ENCODE peak calls at places on chromosomes 13 and 19, in four cellular contexts. O is CD4-positive, alpha-beta memory T cell; I is osteoblast; F is prostate gland. Z is an unnamed sample. For H3K27me3, the result is how much of the 10 kb centered on the place peaks cover.

GRCh38 chr19:7944177-7944761 is 803 bp upstream of the TIMM44 start:
- DNase-seq in O (peak), I (peak), F (peak), Z (peak)

GRCh38 chr13:40549500-40550094 is 116.8 kb downstream of the FOXO1 start:
- DNase-seq in O (no peak), I (peak), F (no peak), Z (no peak)

GRCh38 chr19:39401549-39402416 is 4.9 kb upstream of the ZFP36 start:
- DNase-seq in O (peak), I (peak), F (peak), Z (peak)

GRCh38 chr13:114067886-114068722 is 64.3 kb downstream of the RASA3 start:
- DNase-seq in O (peak), I (peak), F (no peak), Z (no peak)

GRCh38 chr13:93235258-93236015 is 8.8 kb downstream of the GPC6 start:
- DNase-seq in O (no peak), I (no peak), F (no peak), Z (no peak)

GRCh38 chr19:3058821-3059314 is 3.4 kb downstream of the TLE5 start:
- DNase-seq in O (no peak), I (peak), F (no peak), Z (no peak)

GRCh38 chr19:38892841-38893240 is 6.6 kb downstream of the SIRT2 start:
- DNase-seq in O (no peak), I (peak), F (no peak), Z (no peak)

GRCh38 chr13:29472317-29472961 is 123.0 kb downstream of the SLC7A1 start:
- DNase-seq in O (peak), I (no peak), F (peak), Z (no peak)

GRCh38 chr13:112844879-112845278 is 124.1 kb upstream of the MCF2L start:
- DNase-seq in O (no peak), I (peak), F (no peak), Z (no peak)

GRCh38 chr19:41958367-41959055 is 610 bp downstream of the RABAC1 start:
- DNase-seq in O (peak), I (peak), F (peak), Z (peak)

GRCh38 chr19:44755219-44755618 is 6.7 kb downstream of the BCL3 start:
- DNase-seq in O (no peak), I (peak), F (no peak), Z (no peak)

GRCh38 chr19:2969104-2969504 is 8.3 kb upstream of the TLE6 start:
- DNase-seq in O (no peak), I (peak), F (peak), Z (no peak)

GRCh38 chr13:50745542-50745941 is 98.0 kb downstream of the DLEU7 start:
- DNase-seq in O (no peak), I (no peak), F (no peak), Z (no peak)

GRCh38 chr19:14166448-14166847 is 30.1 kb upstream of the ASF1B start:
- DNase-seq in O (peak), I (peak), F (no peak), Z (no peak)

GRCh38 chr13:109678459-109678858 is 107.9 kb downstream of the IRS2 start:
- DNase-seq in O (no peak), I (no peak), F (no peak), Z (no peak)

GRCh38 chr19:3987619-3988371 is 2.5 kb upstream of the EEF2 start:
- DNase-seq in O (peak), I (peak), F (peak), Z (peak)

GRCh38 chr13:111175372-111175771 is 60.3 kb downstream of the ARHGEF7 start:
- DNase-seq in O (no peak), I (no peak), F (no peak), Z (no peak)

GRCh38 chr19:32039446-32039845 is 306.0 kb upstream of the ZNF507 start:
- DNase-seq in O (no peak), I (no peak), F (no peak), Z (no peak)

GRCh38 chr13:24038405-24038804 is 122.1 kb upstream of the SPATA13 start:
- DNase-seq in O (no peak), I (peak), F (no peak), Z (peak)

GRCh38 chr13:39451860-39452301 is 151.1 kb downstream of the LHFPL6 start:
- DNase-seq in O (no peak), I (no peak), F (no peak), Z (no peak)

GRCh38 chr13:47809411-47809810 is 191.7 kb downstream of the SUCLA2 start:
- DNase-seq in O (no peak), I (no peak), F (no peak), Z (no peak)

GRCh38 chr13:102817907-102818306 is 19.0 kb downstream of the BIVM start:
- DNase-seq in O (no peak), I (peak), F (no peak), Z (no peak)

GRCh38 chr19:35644206-35644986 is 2.9 kb downstream of the ETV2 start:
- DNase-seq in O (peak), I (peak), F (peak), Z (peak)

GRCh38 chr13:73268306-73268705 is 209.5 kb downstream of the KLF5 start:
- DNase-seq in O (no peak), I (no peak), F (no peak), Z (no peak)

GRCh38 chr19:52214241-52214640 is 24.4 kb downstream of the PPP2R1A start:
- DNase-seq in O (no peak), I (no peak), F (no peak), Z (no peak)

DNA sequence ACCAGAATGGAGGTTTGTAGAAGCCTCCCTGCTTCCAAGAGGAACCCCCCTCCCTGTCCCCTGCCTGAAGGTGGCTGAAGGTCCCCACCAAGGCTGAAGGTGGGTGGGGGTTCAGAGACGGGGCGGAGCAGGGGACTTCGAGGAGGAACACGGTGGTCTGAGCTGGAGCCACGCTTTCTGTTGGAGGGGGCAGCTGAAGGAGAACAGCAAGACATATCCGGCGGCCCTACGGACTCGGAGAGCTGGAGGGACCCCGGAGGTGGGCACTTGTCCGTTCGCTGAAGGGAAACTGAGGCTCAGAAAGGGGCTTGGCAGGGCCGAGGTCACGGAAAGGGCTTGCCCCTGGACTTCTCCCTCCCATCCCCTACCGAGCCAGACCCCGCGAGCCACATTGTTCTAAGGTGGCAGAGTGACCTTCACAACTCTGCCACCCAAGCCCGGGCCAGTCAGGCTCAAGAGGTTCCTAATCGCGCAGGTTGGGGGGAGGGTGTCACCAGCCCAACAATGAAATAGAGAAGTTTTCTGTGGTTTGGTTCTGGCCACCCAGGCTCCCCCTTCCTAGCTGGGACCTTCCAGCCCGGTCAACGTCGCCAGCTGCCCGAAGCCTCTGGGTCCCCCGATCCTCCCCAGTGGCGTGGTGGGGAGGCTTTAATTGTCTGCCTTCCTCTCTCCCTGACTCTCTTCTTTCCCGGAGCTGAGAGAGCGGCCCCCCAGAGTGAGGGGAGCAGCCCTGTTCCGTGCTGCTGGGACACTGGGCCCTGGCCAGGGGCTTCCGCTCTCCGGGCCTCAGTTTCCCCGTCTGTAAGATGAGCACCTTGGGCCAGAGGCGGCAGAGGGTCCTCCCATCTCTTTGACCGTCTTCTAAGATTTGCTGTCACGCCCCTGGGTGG is 15.5 kb upstream of the KCNN1 start:
- DNase-seq in O (no peak), I (peak), F (no peak), Z (no peak)
- H3K27me3 ChIP-seq in O (under half), I (half or more), F (under half), Z (under half)

DNA sequence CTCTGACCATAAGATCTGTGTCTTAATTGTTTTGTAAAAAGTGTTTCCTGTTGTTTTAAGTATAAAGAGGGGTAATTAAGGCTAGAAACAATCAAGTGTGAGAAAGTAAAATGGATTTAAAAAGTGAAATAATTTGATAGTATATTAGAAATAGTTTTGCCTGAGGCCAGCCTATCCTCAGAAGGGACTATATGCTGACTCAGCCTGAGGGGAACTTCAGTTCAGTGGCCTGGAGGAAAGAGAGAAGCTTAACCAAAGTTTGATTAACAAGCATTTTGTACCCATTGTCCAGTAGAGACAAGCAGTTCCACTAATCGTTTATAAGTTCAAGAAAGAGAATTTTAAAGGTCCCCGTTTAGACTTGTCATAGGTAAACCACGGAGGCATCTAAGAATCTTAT is 1793.2 kb upstream of the PRR20A start:
- DNase-seq in O (no peak), I (no peak), F (no peak), Z (no peak)
- H3K27me3 ChIP-seq in O (under half), I (under half), F (under half), Z (under half)

GRCh38 chr19:10575011-10575716 is 6.4 kb upstream of the CDKN2D start:
- DNase-seq in O (no peak), I (peak), F (no peak), Z (no peak)
- H3K27me3 ChIP-seq in O (under half), I (under half), F (under half), Z (under half)

GRCh38 chr13:99905814-99906213 is 65.8 kb downstream of the ZIC5 start:
- DNase-seq in O (no peak), I (no peak), F (no peak), Z (no peak)

GRCh38 chr13:99905224-99905623 is 66.3 kb downstream of the ZIC5 start:
- DNase-seq in O (no peak), I (no peak), F (no peak), Z (no peak)

GRCh38 chr13:99900960-99901359 is 70.6 kb downstream of the ZIC5 start:
- DNase-seq in O (no peak), I (no peak), F (no peak), Z (no peak)

GRCh38 chr13:99903140-99903539 is 68.4 kb downstream of the ZIC5 start:
- DNase-seq in O (no peak), I (no peak), F (no peak), Z (no peak)

DNA sequence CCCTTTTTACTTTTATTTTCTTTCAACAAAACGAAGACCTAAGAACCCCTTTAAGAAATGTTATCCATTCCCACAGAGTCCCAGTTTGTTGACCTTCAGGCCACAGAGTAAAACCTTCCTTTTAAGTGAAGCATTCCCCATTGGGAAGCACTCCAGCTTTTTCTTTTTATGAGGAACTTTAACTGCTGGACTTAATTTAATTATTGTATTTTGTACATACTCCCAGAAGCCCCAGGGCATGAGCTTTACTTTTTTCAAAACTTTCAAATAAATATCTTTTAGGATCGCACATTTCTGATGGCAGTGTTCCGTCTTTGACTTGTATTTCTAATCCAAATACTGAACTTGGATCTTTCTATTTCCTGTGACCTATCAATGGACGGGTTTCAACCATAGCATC is 68.9 kb downstream of the ZIC5 start:
- DNase-seq in O (no peak), I (no peak), F (no peak), Z (no peak)
- H3K27me3 ChIP-seq in O (under half), I (under half), F (under half), Z (under half)

Z was measured in lung.